ENCODE peak calls at places on chromosomes 12 and 14, in five cellular contexts. W is transverse colon, X is K562, P is HCT116, D is sigmoid colon. R is an unnamed sample.

GRCh38 chr12:5063149-5063548 is 19.5 kb downstream of the KCNA5 start:
- DNase-seq in P (no peak), D (no peak), W (no peak), X (no peak), R (no peak)

GRCh38 chr14:68442828-68443460 is 349.9 kb downstream of the ZFP36L1 start:
- DNase-seq in D (no peak), X (no peak), P (no peak), W (no peak), R (no peak)

GRCh38 chr12:126210448-126210847 is 1145.2 kb downstream of the AACS start:
- DNase-seq in D (no peak), W (no peak), P (no peak), X (no peak), R (no peak)

GRCh38 chr14:91113829-91114078 is at the start of gene DGLUCY:
- DNase-seq in W (peak), D (peak), P (no peak), X (peak), R (peak)

GRCh38 chr14:70171719-70172118 is 17.0 kb downstream of the SLC8A3 start:
- DNase-seq in D (no peak), W (no peak), X (no peak), P (no peak), R (no peak)

GRCh38 chr12:62482769-62483168 is 16.1 kb downstream of the MON2 start:
- DNase-seq in P (no peak), X (no peak), W (no peak), D (no peak), R (no peak)

GRCh38 chr12:54479421-54479820 is 6.0 kb upstream of the GTSF1 start:
- DNase-seq in P (no peak), D (no peak), X (no peak), W (no peak), R (no peak)

GRCh38 chr14:66662374-66662773 is 154.4 kb downstream of the GPHN start:
- DNase-seq in D (no peak), W (no peak), P (no peak), X (no peak), R (no peak)

GRCh38 chr12:52020539-52021336 is 14.0 kb downstream of the TAMALIN start:
- DNase-seq in W (peak), D (peak), P (no peak), X (peak), R (peak)

GRCh38 chr12:100128509-100128908 is 14.2 kb downstream of the BLTP3B start:
- DNase-seq in X (peak), D (no peak), W (peak), P (no peak), R (no peak)

GRCh38 chr12:100935929-100936328 is 141.4 kb downstream of the ANO4 start:
- DNase-seq in W (no peak), D (no peak), P (no peak), X (no peak), R (no peak)

GRCh38 chr14:70000601-70001000 is 121.4 kb downstream of the SMOC1 start:
- DNase-seq in X (no peak), W (no peak), P (no peak), D (no peak), R (no peak)

GRCh38 chr12:53543539-53543938 is 36.3 kb upstream of the NPFF start:
- DNase-seq in P (peak), X (peak), D (peak), W (peak), R (no peak)

GRCh38 chr12:125533434-125534029 is 468.3 kb downstream of the AACS start:
- DNase-seq in W (peak), X (peak), D (no peak), P (no peak), R (no peak)

GRCh38 chr14:37894463-37894862 is 299.0 kb downstream of the TTC6 start:
- DNase-seq in D (no peak), P (no peak), X (no peak), W (no peak), R (no peak)

GRCh38 chr14:22872833-22873520 is 1.4 kb downstream of the LRP10 start:
- DNase-seq in P (no peak), W (no peak), D (no peak), X (no peak), R (no peak)

GRCh38 chr12:10855807-10856206 is 6.5 kb upstream of the PRR4 start:
- DNase-seq in X (no peak), W (no peak), P (no peak), D (no peak), R (no peak)

GRCh38 chr12:16880864-16881285 is 274.9 kb upstream of the LMO3 start:
- DNase-seq in W (peak), P (no peak), X (no peak), D (no peak), R (no peak)

GRCh38 chr14:47675489-47676300 is at the start of gene MDGA2:
- DNase-seq in X (no peak), W (no peak), D (no peak), P (no peak), R (peak)

GRCh38 chr12:7161811-7162210 is 27.7 kb upstream of the PEX5 start:
- DNase-seq in P (no peak), X (no peak), W (no peak), D (peak), R (no peak)

GRCh38 chr12:4858385-4858784 is 51.3 kb upstream of the KCNA1 start:
- DNase-seq in X (no peak), W (no peak), D (no peak), P (no peak), R (no peak)

GRCh38 chr12:109557200-109557599 is 16.1 kb downstream of the MMAB start:
- DNase-seq in W (no peak), X (no peak), P (no peak), D (no peak), R (no peak)

DNA sequence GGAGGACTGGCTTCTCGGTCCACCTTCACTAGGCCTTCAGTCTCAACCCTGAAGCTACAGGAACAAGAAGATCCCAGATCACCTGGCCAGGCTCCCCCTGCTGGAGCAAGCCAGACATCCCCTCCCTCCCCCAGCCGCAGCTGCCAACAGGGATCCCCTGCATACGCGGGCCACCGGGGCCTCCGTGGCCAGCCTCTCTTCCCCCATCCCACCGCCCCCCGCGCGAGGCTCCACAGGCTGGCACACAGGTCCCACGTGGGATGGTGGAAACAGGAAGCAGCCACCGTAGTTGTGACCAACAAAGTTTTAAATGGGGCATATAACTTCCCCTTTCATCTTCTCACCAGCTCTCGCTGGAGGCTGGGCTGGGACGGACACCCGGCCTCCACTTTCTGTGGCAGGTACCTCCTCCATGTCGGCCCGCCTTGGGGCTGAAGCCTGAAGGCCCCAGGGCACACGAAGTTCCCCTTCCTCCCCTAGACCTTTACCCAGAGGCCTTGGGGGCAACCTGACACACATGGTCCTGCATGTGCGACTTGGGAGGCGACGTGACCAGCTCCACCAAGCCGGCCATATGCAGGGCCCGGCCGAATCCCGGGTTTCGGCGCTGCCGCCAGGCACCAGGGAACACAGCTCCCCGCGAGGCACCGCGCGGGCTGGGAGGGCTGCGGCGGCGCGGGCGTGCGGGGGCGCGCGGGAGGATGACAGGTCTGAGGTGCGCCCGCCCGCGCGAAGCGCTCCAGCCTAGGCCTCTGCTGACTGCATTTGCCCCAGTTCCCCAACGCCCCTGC is 44.4 kb upstream of the PNMA1 start:
- DNase-seq in W (peak), D (peak), P (peak), X (peak), R (peak)
- TF ChIP-seq POLR2AphosphoS5 in W (peak), D (peak), P (peak), X (no peak), R (peak)

DNA sequence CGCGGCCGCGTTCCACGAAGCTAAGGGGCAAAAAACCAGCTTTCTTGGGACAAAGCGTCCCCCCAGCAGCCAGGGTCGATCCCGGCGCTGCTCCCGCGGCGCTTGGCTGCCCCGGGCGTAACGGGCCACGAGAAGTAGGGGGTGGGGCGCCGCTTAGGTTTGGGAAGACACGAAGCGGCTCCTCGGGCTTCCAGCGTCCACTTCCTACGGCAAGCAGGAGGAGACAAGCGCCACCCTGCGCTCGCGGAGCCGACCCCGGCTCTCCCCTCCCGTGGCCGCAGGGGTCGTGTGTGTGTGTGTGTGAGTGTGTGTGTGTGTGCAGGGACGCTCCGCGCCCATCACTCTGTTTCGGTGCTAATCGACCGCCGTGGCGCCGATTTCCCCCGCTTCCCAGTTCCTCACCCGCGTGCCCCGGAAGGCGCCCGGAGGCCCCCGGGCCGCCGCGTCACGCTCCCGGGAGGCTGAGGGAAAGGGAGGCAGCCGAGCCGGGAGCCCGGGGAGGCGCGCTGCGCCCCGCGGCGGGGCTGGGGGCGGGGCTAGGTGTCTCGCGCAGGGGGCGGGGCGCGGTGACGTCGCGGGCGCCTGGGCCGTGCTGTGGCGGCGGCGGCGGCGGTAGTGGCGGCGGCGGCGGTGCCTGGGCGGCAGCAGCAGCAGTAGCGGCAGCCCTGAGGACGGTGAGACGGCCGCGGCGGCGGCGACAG is at the start of gene ERC1:
- DNase-seq in W (peak), D (peak), X (peak), P (peak), R (peak)
- TF ChIP-seq POLR2AphosphoS5 in W (peak), D (peak), X (peak), P (peak), R (peak)

DNA sequence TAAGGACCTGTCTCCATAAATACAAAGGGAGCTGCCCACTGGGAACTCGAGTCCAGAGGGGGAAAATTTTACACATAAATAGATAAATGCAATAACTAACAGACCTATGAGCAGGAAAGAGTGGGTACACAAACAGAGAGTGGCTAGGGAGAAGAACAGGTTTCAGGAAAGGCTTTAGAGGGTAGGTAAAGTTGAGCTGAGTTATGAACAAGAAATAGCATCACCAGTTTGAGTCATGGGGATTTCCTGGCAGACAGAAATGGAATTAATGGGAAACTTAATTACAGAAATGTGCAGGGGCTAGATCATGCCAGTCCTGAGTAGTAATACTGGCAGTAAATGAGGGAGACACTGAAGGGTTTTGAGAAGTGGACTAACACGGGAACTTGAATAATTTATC is 58.0 kb upstream of the CCDC175 start:
- DNase-seq in W (no peak), D (no peak), P (no peak), X (no peak), R (no peak)
- TF ChIP-seq POLR2AphosphoS5 in W (no peak), D (no peak), P (no peak), X (no peak), R (no peak)

DNA sequence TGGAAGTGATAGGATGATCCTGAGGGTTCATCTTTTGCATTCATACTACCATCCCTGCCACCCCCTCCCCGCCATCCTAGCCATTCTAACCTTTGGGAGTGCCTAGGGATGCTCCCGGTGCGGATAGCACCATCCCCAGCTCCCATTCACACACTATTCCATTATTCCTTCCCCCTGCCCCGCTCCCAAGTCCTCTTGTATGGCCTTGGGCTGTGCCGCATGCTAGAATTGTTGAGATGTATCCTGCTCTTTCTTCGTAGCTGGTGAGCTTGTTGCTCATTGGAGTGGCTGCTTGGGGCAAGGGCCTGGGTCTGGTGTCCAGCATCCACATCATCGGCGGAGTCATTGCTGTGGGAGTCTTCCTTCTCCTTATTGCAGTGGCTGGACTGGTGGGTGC is 644 bp downstream of the TSPAN31 start:
- DNase-seq in D (peak), P (no peak), W (no peak), X (no peak), R (peak)
- TF ChIP-seq POLR2AphosphoS5 in D (no peak), P (peak), W (no peak), X (peak), R (no peak)

GRCh38 chr12:33323823-33324222 is 115.8 kb downstream of the SYT10 start:
- DNase-seq in X (no peak), W (no peak), D (no peak), P (no peak), R (no peak)
- TF ChIP-seq POLR2AphosphoS5 in X (no peak), W (no peak), D (no peak), P (no peak), R (no peak)

GRCh38 chr14:49868720-49869114 is 16.1 kb upstream of the NEMF start:
- DNase-seq in X (no peak), D (no peak), W (no peak), P (no peak), R (no peak)
- TF ChIP-seq POLR2AphosphoS5 in X (no peak), D (no peak), W (no peak), P (no peak), R (no peak)

GRCh38 chr12:48998497-48999353 is 450 bp downstream of the DDN start:
- DNase-seq in P (no peak), X (no peak), W (peak), D (no peak), R (peak)
- TF ChIP-seq POLR2AphosphoS5 in P (no peak), X (no peak), W (no peak), D (no peak), R (no peak)

GRCh38 chr12:115000038-115000437 is 316.1 kb upstream of the TBX3 start:
- DNase-seq in X (no peak), D (no peak), W (no peak), P (peak), R (no peak)

GRCh38 chr12:115001538-115001937 is 317.6 kb upstream of the TBX3 start:
- DNase-seq in X (no peak), P (no peak), W (no peak), D (no peak), R (no peak)

GRCh38 chr12:115002434-115002833 is 318.5 kb upstream of the TBX3 start:
- DNase-seq in P (no peak), X (no peak), W (no peak), D (no peak), R (no peak)

GRCh38 chr12:115008951-115009350 is 325.0 kb upstream of the TBX3 start:
- DNase-seq in X (no peak), P (no peak), W (no peak), D (no peak), R (no peak)

DNA sequence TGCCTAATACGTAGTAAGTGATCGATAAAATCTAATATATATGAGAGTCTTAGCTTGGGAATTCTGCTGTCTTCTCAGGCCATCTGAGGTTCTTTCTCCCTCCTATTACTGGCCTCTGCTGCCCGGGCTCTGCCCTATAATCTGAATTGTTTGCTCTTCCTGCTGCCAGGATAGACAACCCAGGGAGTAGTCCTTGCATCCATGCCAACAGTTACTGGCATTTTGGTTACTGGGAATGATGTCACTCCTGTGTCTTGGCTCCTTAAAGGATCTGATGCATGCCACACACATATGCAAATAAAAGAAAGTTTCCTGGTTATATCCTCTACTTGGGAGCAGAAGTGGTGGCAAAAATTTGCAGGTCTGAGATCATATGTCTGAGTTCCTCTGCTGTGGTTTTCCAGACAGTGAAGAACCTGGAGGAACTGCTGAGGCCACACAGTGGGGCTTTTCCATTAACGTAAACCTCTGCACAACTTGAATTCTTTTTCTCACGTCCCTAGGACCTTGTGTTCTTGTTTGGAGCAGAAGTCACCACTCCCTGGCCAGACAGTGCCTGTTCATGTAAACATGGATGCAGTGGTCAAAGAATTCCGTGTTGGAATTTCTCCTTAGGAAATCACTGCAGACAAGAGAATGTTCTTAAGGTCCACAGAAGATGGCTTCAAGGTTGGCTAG is 320.6 kb upstream of the TBX3 start:
- DNase-seq in W (no peak), X (no peak), P (no peak), D (no peak), R (no peak)
- TF ChIP-seq POLR2AphosphoS5 in W (no peak), X (no peak), P (no peak), D (no peak), R (no peak)